ENCODE peak calls at places on chromosomes 2 and 18, in five cellular contexts. One of them, this sample, is unnamed.

GRCh38 chr2:217919781-217920351 is 82.9 kb downstream of the TNS1 start:
- DNase-seq in PC-3: no peak
- DNase-seq in GM10248: no peak
- DNase-seq in right atrium auricular region: no peak
- DNase-seq in NCI-H1694 treated with DMSO at 0.1 percent for 48 hours: no peak
- DNase-seq in this sample: no peak

GRCh38 chr2:43774617-43775016 is 778 bp downstream of the DYNC2LI1 start:
- DNase-seq in NCI-H1694 treated with DMSO at 0.1 percent for 48 hours: no peak
- DNase-seq in PC-3: no peak
- DNase-seq in GM10248: no peak
- DNase-seq in right atrium auricular region: no peak
- DNase-seq in this sample: peak; percentile 13

GRCh38 chr2:181576431-181576830 is 80.5 kb downstream of the CERKL start:
- DNase-seq in PC-3: no peak
- DNase-seq in GM10248: no peak
- DNase-seq in NCI-H1694 treated with DMSO at 0.1 percent for 48 hours: no peak
- DNase-seq in right atrium auricular region: no peak
- DNase-seq in this sample: no peak

GRCh38 chr2:208406474-208407451 is at the start of gene PTH2R:
- DNase-seq in PC-3: no peak
- DNase-seq in NCI-H1694 treated with DMSO at 0.1 percent for 48 hours: no peak
- DNase-seq in GM10248: peak; percentile 12
- DNase-seq in right atrium auricular region: no peak
- DNase-seq in this sample: no peak

GRCh38 chr18:37254973-37255372 is 310.6 kb downstream of the CELF4 start:
- DNase-seq in PC-3: no peak
- DNase-seq in right atrium auricular region: no peak
- DNase-seq in NCI-H1694 treated with DMSO at 0.1 percent for 48 hours: no peak
- DNase-seq in GM10248: no peak
- DNase-seq in this sample: no peak

GRCh38 chr2:7133521-7133920 is 216.3 kb downstream of the RNF144A start:
- DNase-seq in PC-3: peak; percentile 21
- DNase-seq in NCI-H1694 treated with DMSO at 0.1 percent for 48 hours: no peak
- DNase-seq in GM10248: no peak
- DNase-seq in right atrium auricular region: no peak
- DNase-seq in this sample: no peak

GRCh38 chr2:9946818-9947217 is 4.7 kb upstream of the GRHL1 start:
- DNase-seq in right atrium auricular region: no peak
- DNase-seq in GM10248: no peak
- DNase-seq in PC-3: no peak
- DNase-seq in NCI-H1694 treated with DMSO at 0.1 percent for 48 hours: no peak
- DNase-seq in this sample: no peak

GRCh38 chr2:133062946-133063345 is 392.9 kb upstream of the LYPD1 start:
- DNase-seq in PC-3: no peak
- DNase-seq in GM10248: no peak
- DNase-seq in right atrium auricular region: no peak
- DNase-seq in NCI-H1694 treated with DMSO at 0.1 percent for 48 hours: no peak
- DNase-seq in this sample: no peak

GRCh38 chr2:69241664-69242063 is 145.4 kb downstream of the GFPT1 start:
- DNase-seq in GM10248: no peak
- DNase-seq in PC-3: no peak
- DNase-seq in NCI-H1694 treated with DMSO at 0.1 percent for 48 hours: no peak
- DNase-seq in right atrium auricular region: no peak
- DNase-seq in this sample: no peak

GRCh38 chr2:36456227-36456788 is 100.7 kb downstream of the CRIM1 start:
- DNase-seq in right atrium auricular region: peak; percentile 82
- DNase-seq in GM10248: no peak
- DNase-seq in PC-3: no peak
- DNase-seq in NCI-H1694 treated with DMSO at 0.1 percent for 48 hours: no peak
- DNase-seq in this sample: no peak

GRCh38 chr2:184692137-184692734 is 93.9 kb downstream of the ZNF804A start:
- DNase-seq in NCI-H1694 treated with DMSO at 0.1 percent for 48 hours: peak; percentile 98
- DNase-seq in right atrium auricular region: no peak
- DNase-seq in GM10248: no peak
- DNase-seq in PC-3: no peak
- DNase-seq in this sample: no peak

GRCh38 chr18:6444484-6445228 is 29.9 kb upstream of the L3MBTL4 start:
- DNase-seq in PC-3: peak; percentile 33
- DNase-seq in GM10248: no peak
- DNase-seq in right atrium auricular region: no peak
- DNase-seq in NCI-H1694 treated with DMSO at 0.1 percent for 48 hours: no peak
- DNase-seq in this sample: no peak

GRCh38 chr2:109375656-109376055 is 238.1 kb downstream of the SEPTIN10 start:
- DNase-seq in NCI-H1694 treated with DMSO at 0.1 percent for 48 hours: no peak
- DNase-seq in PC-3: no peak
- DNase-seq in right atrium auricular region: peak; percentile 53
- DNase-seq in GM10248: no peak
- DNase-seq in this sample: no peak

GRCh38 chr2:39437522-39438296 is 624 bp upstream of the MAP4K3 start:
- DNase-seq in right atrium auricular region: no peak
- DNase-seq in PC-3: peak; percentile 66
- DNase-seq in GM10248: peak; percentile 57
- DNase-seq in NCI-H1694 treated with DMSO at 0.1 percent for 48 hours: peak; percentile 68
- DNase-seq in this sample: peak; percentile 76

GRCh38 chr2:203787954-203788353 is 79.6 kb upstream of the CTLA4 start:
- DNase-seq in PC-3: no peak
- DNase-seq in NCI-H1694 treated with DMSO at 0.1 percent for 48 hours: no peak
- DNase-seq in GM10248: no peak
- DNase-seq in right atrium auricular region: no peak
- DNase-seq in this sample: no peak

This sample was measured in bronchial epithelial cell.